ENCODE peak calls at places on chromosomes 16 and 17, in nine cellular contexts. C is keratinocyte, W is MM.1S, U is GM23338, G is mammary epithelial cell, R is GM23248, N is hepatocyte, D is IMR-90, Q is PC-3. B is an unnamed sample.

GRCh38 chr17:39999067-39999466 is 16.2 kb upstream of the CSF3 start:
- DNase-seq in G (no peak), N (no peak), U (no peak), C (no peak), R (peak; percentile 43), W (no peak), Q (no peak), D (peak; percentile 33), B (no peak)

GRCh38 chr17:63529711-63530556 is 6.8 kb downstream of the KCNH6 start:
- DNase-seq in U (no peak), Q (no peak), R (no peak), N (no peak), G (no peak), C (no peak), D (no peak), W (no peak), B (peak; percentile 81)

GRCh38 chr17:77137111-77137510 is 3.7 kb upstream of the SEC14L1 start:
- DNase-seq in D (no peak), N (no peak), G (no peak), C (no peak), U (no peak), W (no peak), Q (no peak), R (no peak), B (no peak)

GRCh38 chr16:3266873-3267537 is 10.6 kb upstream of the MEFV start:
- DNase-seq in D (peak; percentile 35), G (peak; percentile 26), N (peak; percentile 30), Q (peak; percentile 52), R (peak; percentile 86), W (no peak), U (peak; percentile 66), C (no peak), B (peak; percentile 95)

GRCh38 chr16:15777533-15778203 is 79.2 kb downstream of the MYH11 start:
- DNase-seq in U (peak; percentile 82), D (peak; percentile 61), Q (peak; percentile 66), G (peak; percentile 19), C (no peak), W (peak; percentile 34), N (peak; percentile 28), R (peak; percentile 39), B (no peak)

GRCh38 chr17:71203953-71204352 is 916.9 kb upstream of the SOX9 start:
- DNase-seq in W (no peak), Q (peak; percentile 34), C (no peak), R (peak; percentile 22), N (no peak), D (peak; percentile 33), U (no peak), G (peak; percentile 26), B (no peak)

GRCh38 chr16:79212114-79212791 is 388.3 kb downstream of the MAF start:
- DNase-seq in G (no peak), U (peak; percentile 56), W (no peak), Q (no peak), N (no peak), C (no peak), R (no peak), D (no peak), B (no peak)

GRCh38 chr17:69646729-69647128 is 232.2 kb downstream of the MAP2K6 start:
- DNase-seq in W (no peak), U (no peak), D (no peak), Q (no peak), R (no peak), C (no peak), G (no peak), N (no peak), B (no peak)

GRCh38 chr17:1644493-1645206 is 882 bp downstream of the SCARF1 start:
- DNase-seq in C (no peak), U (no peak), N (no peak), D (peak; percentile 73), Q (peak; percentile 55), G (peak; percentile 82), R (peak; percentile 66), W (no peak), B (peak; percentile 94)

DNA sequence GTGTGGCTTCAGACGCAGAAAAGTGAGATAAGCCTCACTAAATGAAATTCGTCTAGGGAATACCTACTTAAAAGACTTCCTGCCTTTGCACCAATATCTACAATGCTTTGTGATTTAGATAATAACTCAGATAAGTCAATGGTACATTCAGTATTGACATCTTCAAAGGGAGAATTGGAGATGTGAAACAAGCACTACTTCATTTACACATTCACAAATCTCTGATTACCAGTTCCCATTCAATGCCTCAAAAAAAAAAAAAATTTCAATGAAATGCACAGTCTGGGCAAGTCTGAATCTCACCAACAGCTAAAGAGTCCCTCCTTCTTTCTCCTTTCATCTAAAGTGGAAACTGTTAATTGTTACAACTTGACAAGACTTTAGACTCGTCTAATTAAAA is 3.7 kb downstream of the PHF12 start:
- DNase-seq in C (no peak), U (no peak), W (no peak), G (no peak), N (no peak), R (no peak), D (no peak), Q (no peak), B (no peak)
- H3K4me1 ChIP-seq in C (peaks cover 42% of the 10 kb centered on the region), U (peaks cover 27% of the 10 kb centered on the region), W (peaks cover 12% of the 10 kb centered on the region), G (peaks cover 29% of the 10 kb centered on the region), N (peaks cover 21% of the 10 kb centered on the region), R (peaks cover 47% of the 10 kb centered on the region), D (peaks cover 13% of the 10 kb centered on the region), Q (peaks cover 38% of the 10 kb centered on the region), B (peaks cover 41% of the 10 kb centered on the region)

GRCh38 chr17:45302649-45303173 is 14.1 kb downstream of the MAP3K14 start:
- DNase-seq in U (peak; percentile 7), R (peak; percentile 75), C (no peak), G (peak; percentile 69), D (peak; percentile 76), N (no peak), W (peak; percentile 77), Q (no peak), B (peak; percentile 58)
- H3K4me2 ChIP-seq in U (no peak overlapping the region), R (peak overlapping the region; percentile 72), C (peak overlapping the region; percentile 65), G (peak overlapping the region; percentile 62), D (no peak overlapping the region), N (peak overlapping the region; percentile 14), W (peak overlapping the region; percentile 51), Q (no peak overlapping the region), B (peak overlapping the region; percentile 1)

DNA sequence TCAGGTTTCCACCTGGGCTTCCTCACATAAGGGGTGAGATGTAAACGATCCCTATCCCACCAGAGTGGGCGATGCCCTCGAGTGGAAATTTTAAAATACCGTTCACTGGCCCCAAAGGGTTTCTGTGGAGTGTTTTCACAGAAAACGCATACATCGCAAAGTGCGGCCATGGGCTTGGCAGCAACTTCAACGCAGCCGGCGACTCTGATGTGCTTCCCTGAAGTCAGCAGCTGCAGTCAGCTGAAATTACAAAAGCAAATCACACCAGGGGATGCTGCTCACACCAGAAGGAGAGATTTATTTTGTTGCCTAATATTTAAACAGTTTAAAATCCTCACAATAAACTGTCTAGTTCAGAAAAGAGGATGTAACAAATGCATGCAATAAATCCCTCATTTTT is 17.6 kb upstream of the XYLT2 start:
- DNase-seq in C (no peak), W (no peak), N (no peak), Q (no peak), U (no peak), R (no peak), G (no peak), D (no peak), B (no peak)
- H3K4me1 ChIP-seq in C (no peaks in the 10 kb centered on the region), W (no peaks in the 10 kb centered on the region), N (no peaks in the 10 kb centered on the region), Q (peaks cover 12% of the 10 kb centered on the region), U (no peaks in the 10 kb centered on the region), R (peaks cover 14% of the 10 kb centered on the region), G (peaks cover 6% of the 10 kb centered on the region), D (no peaks in the 10 kb centered on the region), B (peaks cover 17% of the 10 kb centered on the region)

DNA sequence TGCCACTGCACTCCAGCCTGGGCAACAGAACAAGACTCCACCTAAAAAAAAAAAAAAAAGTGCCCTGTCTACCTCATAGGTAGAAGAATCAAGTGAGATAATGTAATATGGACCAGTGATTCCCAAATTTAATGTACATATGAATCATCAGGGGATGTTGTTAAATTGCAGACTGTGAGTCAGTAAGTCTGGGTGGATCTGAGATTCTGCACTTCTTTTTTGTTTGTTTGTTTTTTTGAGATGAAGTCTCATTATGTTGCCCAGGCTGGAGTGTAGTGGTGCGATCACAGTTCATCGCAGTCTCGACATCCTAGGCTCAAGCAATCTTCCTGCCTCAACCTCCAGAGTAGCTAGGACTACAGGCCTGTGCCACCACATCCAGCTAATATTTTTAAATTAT is 31.6 kb downstream of the HOXB1 start:
- DNase-seq in G (peak; percentile 44), W (no peak), D (peak; percentile 72), U (no peak), Q (peak; percentile 92), R (peak; percentile 65), N (no peak), C (peak; percentile 33), B (no peak)
- H3K4me2 ChIP-seq in G (no peak overlapping the region), W (no peak overlapping the region), D (no peak overlapping the region), U (no peak overlapping the region), Q (peak overlapping the region; percentile 70), R (no peak overlapping the region), N (no peak overlapping the region), C (no peak overlapping the region), B (no peak overlapping the region)

DNA sequence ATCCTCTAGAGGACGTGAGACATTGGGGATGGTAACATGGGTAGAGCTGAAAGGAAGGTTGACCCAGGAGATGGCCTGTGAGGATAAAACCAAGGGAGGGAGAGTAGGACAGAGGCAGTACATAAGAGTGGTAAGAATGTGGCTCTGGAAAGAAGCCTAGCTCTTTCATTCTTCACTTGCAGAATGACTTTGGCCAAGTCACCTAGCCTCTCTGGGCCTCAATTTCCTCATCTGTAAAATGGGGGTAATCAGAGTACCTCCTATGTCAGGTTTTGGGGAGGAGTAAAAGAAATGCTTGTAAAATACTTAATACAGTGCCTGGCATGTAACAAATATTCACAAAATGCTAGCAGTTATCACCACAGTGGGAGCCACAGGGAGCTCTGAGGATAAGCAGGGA is 6.9 kb downstream of the KDM6B start:
- DNase-seq in U (no peak), N (no peak), R (no peak), Q (no peak), W (no peak), C (no peak), D (no peak), G (no peak), B (no peak)
- H3K4me1 ChIP-seq in U (peaks cover 27% of the 10 kb centered on the region), N (peaks cover 36% of the 10 kb centered on the region), R (peaks cover 20% of the 10 kb centered on the region), Q (peaks cover 42% of the 10 kb centered on the region), W (peaks cover 36% of the 10 kb centered on the region), C (peaks cover 54% of the 10 kb centered on the region), D (peaks cover 25% of the 10 kb centered on the region), G (peaks cover 53% of the 10 kb centered on the region), B (peaks cover 52% of the 10 kb centered on the region)

B was measured in osteoblast.